ENCODE peak calls at places on chromosomes 12 and 14, in five cellular contexts. Z is stimulated activated CD4-positive, alpha-beta T cell treated with anti-CD3 and anti-CD28 coated beads, Interleukin-4, amount 100 ng/mL, for 1 hour; L is left ventricle myocardium inferior; O is GM06990; Y is lung microvascular endothelial cell. C is an unnamed sample.

GRCh38 chr14:99729991-99730875 is 46.1 kb downstream of the CYP46A1 start:
- DNase-seq in Y (peak; percentile 78), O (peak; percentile 56), Z (peak; percentile 75), L (peak; percentile 72), C (peak; percentile 46)

GRCh38 chr12:51372021-51372420 is 19.2 kb downstream of the GALNT6 start:
- DNase-seq in O (no peak), Z (no peak), L (no peak), Y (no peak), C (no peak)

GRCh38 chr12:47520029-47520428 is 185.8 kb downstream of the RPAP3 start:
- DNase-seq in Z (no peak), O (no peak), Y (no peak), L (no peak), C (no peak)

GRCh38 chr12:104641862-104642261 is 185.1 kb downstream of the CHST11 start:
- DNase-seq in O (peak; percentile 64), L (no peak), Z (no peak), Y (no peak), C (no peak)

GRCh38 chr12:26566670-26567069 is 266.3 kb downstream of the ITPR2 start:
- DNase-seq in Z (no peak), Y (no peak), O (no peak), L (no peak), C (no peak)

GRCh38 chr12:117352260-117352659 is 9.2 kb downstream of the NOS1 start:
- DNase-seq in Y (no peak), Z (no peak), L (no peak), O (no peak), C (no peak)

GRCh38 chr12:8890313-8891084 is 23.8 kb upstream of the PHC1 start:
- DNase-seq in Y (peak; percentile 55), O (no peak), Z (peak; percentile 32), L (no peak), C (peak; percentile 43)

GRCh38 chr12:114011711-114012110 is 45.6 kb upstream of the RBM19 start:
- DNase-seq in O (no peak), Z (no peak), L (no peak), Y (no peak), C (no peak)

GRCh38 chr12:79191391-79191790 is 326.8 kb downstream of the SYT1 start:
- DNase-seq in Z (no peak), L (no peak), O (no peak), Y (no peak), C (no peak)

GRCh38 chr12:8037046-8037663 is 4.6 kb downstream of the FOXJ2 start:
- DNase-seq in O (no peak), Y (no peak), Z (no peak), L (no peak), C (no peak)

GRCh38 chr14:96225745-96226151 is 21.1 kb downstream of the BDKRB2 start:
- DNase-seq in L (peak; percentile 22), Y (no peak), O (no peak), Z (no peak), C (no peak)

C was measured in T-helper 2 cell.